ENCODE peak calls at places on chromosome 4, in four cellular contexts. D is WTC11, G is K562, W is HepG2. I is an unnamed sample.

GRCh38 chr4:115315182-115315581 is 201.8 kb upstream of the NDST4 start:
- DNase-seq in D (peak; percentile 15), G (no peak), W (no peak), I (no peak)

GRCh38 chr4:1813915-1814314 is 20.8 kb downstream of the FGFR3 start:
- DNase-seq in D (no peak), G (peak; percentile 20), W (no peak), I (no peak)

GRCh38 chr4:1209821-1210220 is 37.4 kb upstream of the SPON2 start:
- DNase-seq in D (no peak), G (no peak), W (no peak), I (no peak)

GRCh38 chr4:6731301-6731641 is 15.3 kb downstream of the BLOC1S4 start:
- DNase-seq in D (no peak), G (no peak), W (no peak), I (no peak)

GRCh38 chr4:7649741-7650531 is 215.2 kb upstream of the PSAPL1 start:
- DNase-seq in D (no peak), G (peak; percentile 23), W (no peak), I (no peak)

GRCh38 chr4:103423261-103423660 is 225.1 kb upstream of the CENPE start:
- DNase-seq in D (no peak), G (no peak), W (no peak), I (no peak)

GRCh38 chr4:168309781-168310180 is 8.8 kb downstream of the DDX60 start:
- DNase-seq in D (no peak), G (no peak), W (no peak), I (no peak)

GRCh38 chr4:124322234-124322831 is 390.2 kb downstream of the ANKRD50 start:
- DNase-seq in D (no peak), G (peak; percentile 21), W (peak; percentile 8), I (peak; percentile 22)

GRCh38 chr4:1842993-1843448 is 12.9 kb downstream of the LETM1 start:
- DNase-seq in D (no peak), G (no peak), W (no peak), I (no peak)

GRCh38 chr4:134278675-134279074 is 77.1 kb upstream of the PABPC4L start:
- DNase-seq in D (no peak), G (no peak), W (no peak), I (no peak)

GRCh38 chr4:118158946-118159345 is 124.7 kb downstream of the NDST3 start:
- DNase-seq in D (no peak), G (no peak), W (no peak), I (no peak)

GRCh38 chr4:100288811-100289529 is 98.7 kb upstream of the DDIT4L start:
- DNase-seq in D (no peak), G (no peak), W (no peak), I (no peak)

GRCh38 chr4:27068151-27068862 is 207.7 kb downstream of the STIM2 start:
- DNase-seq in D (no peak), G (no peak), W (no peak), I (no peak)

GRCh38 chr4:8690811-8691775 is 98.5 kb downstream of the CPZ start:
- DNase-seq in D (peak; percentile 8), G (no peak), W (no peak), I (no peak)

GRCh38 chr4:6974138-6974848 is 64.7 kb downstream of the TBC1D14 start:
- DNase-seq in D (peak; percentile 95), G (peak; percentile 88), W (peak; percentile 81), I (peak; percentile 89)

GRCh38 chr4:16916719-16917337 is 18.4 kb upstream of the LDB2 start:
- DNase-seq in D (peak; percentile 89), G (peak; percentile 79), W (peak; percentile 63), I (peak; percentile 73)

GRCh38 chr4:6180841-6181631 is 19.3 kb downstream of the JAKMIP1 start:
- DNase-seq in D (no peak), G (no peak), W (no peak), I (no peak)

GRCh38 chr4:52836653-52837052 is 25.5 kb upstream of the RASL11B start:
- DNase-seq in D (no peak), G (no peak), W (no peak), I (no peak)

DNA sequence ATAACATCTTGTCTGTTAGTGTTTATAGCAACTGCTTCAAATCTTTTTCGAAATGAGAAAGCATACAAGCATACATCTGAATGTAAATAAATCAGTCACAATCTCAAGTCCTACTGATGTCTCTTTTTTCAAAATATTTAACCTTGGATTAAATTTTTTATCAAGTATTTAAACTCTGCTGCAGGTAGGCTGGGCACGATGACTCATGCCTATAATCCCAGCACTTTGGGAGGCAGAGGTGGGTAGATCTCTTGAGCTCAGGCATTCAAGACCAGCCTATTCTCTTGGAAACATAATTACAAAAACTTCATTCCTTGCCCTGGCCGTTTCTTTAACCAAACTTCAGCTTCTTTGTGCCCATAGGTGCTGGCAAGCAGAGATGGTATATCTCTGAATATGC is 540.3 kb upstream of the GALNT7 start:
- DNase-seq in D (no peak), G (no peak), W (no peak), I (no peak)
- TF ChIP-seq SP1 in D (no peak), G (no peak), W (no peak), I (no peak)

DNA sequence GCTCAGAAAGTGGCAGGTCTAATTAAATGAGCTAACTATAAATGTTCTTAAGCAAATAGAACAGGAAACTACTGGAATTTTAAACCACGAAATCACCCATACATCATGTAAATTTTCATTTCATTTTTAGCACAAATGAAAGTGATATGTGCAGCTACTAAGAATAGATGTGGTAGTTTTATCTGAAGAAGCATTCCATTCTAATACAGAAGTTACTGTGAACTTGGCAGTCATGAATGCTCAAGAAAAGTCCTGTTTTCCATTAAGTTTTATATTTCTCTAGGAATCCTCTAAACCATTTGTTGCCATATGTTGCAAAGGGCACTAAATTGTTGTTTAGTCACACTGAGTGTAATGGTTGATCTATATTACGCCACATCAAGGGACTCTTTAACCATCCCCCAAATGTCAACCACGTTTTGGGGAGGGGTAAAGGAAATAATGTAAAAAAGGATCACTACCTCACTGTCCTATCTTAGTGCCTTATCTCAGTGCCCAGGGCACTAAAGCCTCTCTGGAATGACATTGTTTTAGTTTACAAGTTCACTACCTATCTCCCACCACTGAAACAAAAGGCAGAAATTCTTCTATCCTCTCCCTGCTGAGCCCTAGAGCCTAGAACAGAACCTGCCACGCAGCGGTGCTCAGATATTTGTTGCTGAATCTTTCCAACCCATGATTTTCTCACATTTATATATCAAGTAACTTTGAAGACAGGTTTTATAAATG is 118.0 kb downstream of the SHISA3 start:
- DNase-seq in D (no peak), G (no peak), W (no peak), I (no peak)
- TF ChIP-seq ELF4 in D (no peak), G (no peak), W (no peak), I (no peak)

DNA sequence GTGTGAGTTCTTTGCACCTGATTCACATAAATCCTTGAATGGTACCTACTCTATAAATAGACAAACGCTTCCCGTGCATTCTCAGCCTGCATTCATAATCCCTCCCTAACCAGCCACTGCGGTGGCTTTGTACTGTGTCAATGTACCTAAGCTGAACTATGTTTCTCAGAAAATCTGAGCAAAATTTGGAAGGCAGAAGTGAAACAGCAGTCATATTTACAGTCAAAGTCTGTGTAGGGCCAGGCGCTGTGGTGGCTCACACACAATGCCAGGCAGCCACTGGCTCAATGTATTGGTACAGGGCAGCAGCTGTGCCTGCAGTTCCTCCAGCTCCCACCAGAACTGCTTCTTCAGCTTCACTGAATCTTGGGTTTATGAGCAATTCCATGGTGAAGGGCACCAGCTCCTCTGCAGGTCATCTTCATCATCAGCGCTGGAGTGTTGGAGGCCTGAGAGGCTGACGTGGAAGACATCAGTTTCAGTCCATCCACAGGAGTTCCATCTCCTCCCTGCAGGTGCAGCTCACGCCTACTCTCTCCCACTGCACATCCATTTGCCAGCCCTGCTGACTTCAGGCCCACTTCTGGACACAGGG is 32.3 kb upstream of the IRF2 start:
- DNase-seq in D (no peak), G (no peak), W (peak; percentile 24), I (peak; percentile 18)
- TF ChIP-seq SP1 in D (no peak), G (no peak), W (no peak), I (no peak)

GRCh38 chr4:24808955-24809354 is 13.6 kb downstream of the SOD3 start:
- DNase-seq in D (no peak), G (no peak), W (no peak), I (no peak)

GRCh38 chr4:24810016-24810415 is 14.6 kb downstream of the SOD3 start:
- DNase-seq in D (no peak), G (no peak), W (no peak), I (no peak)

GRCh38 chr4:24807611-24808010 is 12.2 kb downstream of the SOD3 start:
- DNase-seq in D (no peak), G (no peak), W (no peak), I (no peak)

GRCh38 chr4:24808261-24808660 is 12.9 kb downstream of the SOD3 start:
- DNase-seq in D (no peak), G (no peak), W (no peak), I (no peak)

GRCh38 chr4:24809376-24809775 is 14.0 kb downstream of the SOD3 start:
- DNase-seq in D (peak; percentile 45), G (peak; percentile 18), W (no peak), I (no peak)
- TF ChIP-seq ELF4 in D (no peak), G (no peak), W (no peak), I (no peak)

GRCh38 chr4:121791481-121791880 is 9.6 kb upstream of the EXOSC9 start:
- DNase-seq in D (no peak), G (no peak), W (no peak), I (no peak)
- TF ChIP-seq SP1 in D (no peak), G (no peak), W (no peak), I (no peak)

DNA sequence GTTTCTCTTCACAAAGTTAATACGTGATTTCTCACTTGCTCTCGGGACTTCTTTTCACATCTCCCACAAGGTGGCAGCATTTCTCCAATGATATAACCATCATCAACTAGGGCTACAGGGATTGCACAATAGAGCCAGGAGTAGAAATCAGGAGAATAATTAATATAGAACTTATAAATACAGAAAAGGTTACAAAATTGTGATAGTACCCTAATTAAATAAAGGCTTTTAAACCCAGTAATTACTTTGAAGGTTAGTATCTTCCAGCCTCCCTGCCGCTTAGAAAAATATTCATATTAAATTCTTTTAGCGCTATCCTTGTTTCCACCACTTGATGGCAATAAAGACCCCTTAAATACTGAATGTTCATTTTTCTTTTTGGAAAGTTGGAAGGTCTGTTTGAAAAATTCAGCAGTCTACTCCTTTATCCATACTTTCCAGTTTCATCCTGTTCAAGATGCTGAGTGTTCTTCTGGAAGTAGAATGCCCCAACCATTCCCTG is 65.8 kb downstream of the RASGEF1B start:
- DNase-seq in D (no peak), G (peak; percentile 83), W (peak; percentile 81), I (peak; percentile 60)
- TF ChIP-seq ELF4 in D (no peak), G (no peak), W (no peak), I (no peak)

DNA sequence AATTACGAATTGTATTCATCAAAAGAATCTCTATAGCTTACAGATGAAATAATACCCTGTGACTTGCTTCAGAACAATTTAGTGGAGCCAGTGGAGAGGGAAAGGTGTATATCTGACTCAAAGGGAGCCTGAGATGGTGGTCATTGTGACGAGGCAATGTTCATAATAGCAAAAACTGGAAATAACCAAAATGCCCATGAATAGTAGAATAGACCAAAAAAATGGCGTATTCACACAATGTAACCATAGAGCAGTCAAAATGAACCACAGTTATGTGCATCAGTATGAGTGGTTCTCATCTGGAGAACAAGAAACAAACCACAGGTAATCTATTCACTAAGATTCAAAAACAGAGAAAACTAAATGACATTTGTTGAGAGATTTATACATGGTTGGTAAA is 125.3 kb upstream of the CLNK start:
- DNase-seq in D (no peak), G (no peak), W (no peak), I (no peak)
- TF ChIP-seq SP1 in D (no peak), G (no peak), W (no peak), I (no peak)